ENCODE peak calls at places on chromosomes 13 and 19, in six cellular contexts. O is breast epithelium; X is heart right ventricle; B is astrocyte of the spinal cord; I is hypothalamus; G is stimulated activated CD4-positive, alpha-beta T cell treated with anti-CD3 and anti-CD28 coated beads, TNF-alpha, amount 100 ng/mL, for 24 hours. V is an unnamed sample.

GRCh38 chr19:47005164-47005641 is 14.4 kb upstream of the NPAS1 start:
- DNase-seq in O (no peak), X (no peak), B (no peak), I (no peak), G (no peak), V (no peak)

GRCh38 chr13:77033717-77034302 is 6.9 kb upstream of the FBXL3 start:
- DNase-seq in O (no peak), X (no peak), B (no peak), I (no peak), G (no peak), V (no peak)

GRCh38 chr19:38155453-38155852 is 68.6 kb downstream of the DPF1 start:
- DNase-seq in O (no peak), X (no peak), B (no peak), I (no peak), G (no peak), V (no peak)

GRCh38 chr13:77907653-77908341 is 10.8 kb downstream of the EDNRB start:
- DNase-seq in O (no peak), X (no peak), B (no peak), I (no peak), G (no peak), V (peak)

GRCh38 chr19:37867831-37868230 is 38.6 kb downstream of the WDR87 start:
- DNase-seq in O (no peak), X (no peak), B (peak), I (no peak), G (no peak), V (no peak)

GRCh38 chr13:46071590-46072249 is 19.2 kb upstream of the ZC3H13 start:
- DNase-seq in O (no peak), X (no peak), B (no peak), I (no peak), G (no peak), V (no peak)

GRCh38 chr13:21637296-21637695 is 33.3 kb upstream of the MICU2 start:
- DNase-seq in O (no peak), X (no peak), B (peak), I (no peak), G (no peak), V (peak)

GRCh38 chr13:107222619-107223018 is 654.7 kb upstream of the ARGLU1 start:
- DNase-seq in O (no peak), X (no peak), B (no peak), I (no peak), G (no peak), V (no peak)

GRCh38 chr13:70253834-70254233 is 145.6 kb upstream of the KLHL1 start:
- DNase-seq in O (no peak), X (no peak), B (peak), I (no peak), G (no peak), V (no peak)

GRCh38 chr19:1401138-1401888 is at the start of gene GAMT:
- DNase-seq in O (no peak), X (peak), B (no peak), I (no peak), G (peak), V (no peak)

GRCh38 chr13:76723551-76724232 is 162.5 kb downstream of the KCTD12 start:
- DNase-seq in O (no peak), X (no peak), B (peak), I (no peak), G (no peak), V (peak)

GRCh38 chr13:109568273-109568900 is 218.0 kb downstream of the IRS2 start:
- DNase-seq in O (no peak), X (no peak), B (peak), I (no peak), G (no peak), V (no peak)

GRCh38 chr13:71242191-71242590 is 624.8 kb downstream of the DACH1 start:
- DNase-seq in O (no peak), X (no peak), B (peak), I (no peak), G (no peak), V (no peak)